ENCODE peak calls at places on chromosomes 2 and 18, in seven cellular contexts. A, C, E, H, F, X and T are unnamed samples. For H3K4me1, the result is how much of the 10 kb centered on the place peaks cover.

GRCh38 chr2:161243312-161243711 is 64.9 kb upstream of the PSMD14 start:
- DNase-seq in H (no peak), X (no peak), C (no peak), A (no peak), E (no peak), F (no peak), T (no peak)

GRCh38 chr2:200795044-200795443 is 16.7 kb upstream of the BZW1 start:
- DNase-seq in A (no peak), X (no peak), F (no peak), C (no peak), E (no peak), H (no peak), T (peak)

GRCh38 chr2:96885432-96886137 is 15.7 kb upstream of the SEMA4C start:
- DNase-seq in A (no peak), C (no peak), F (no peak), E (no peak), X (no peak), H (no peak), T (no peak)

GRCh38 chr2:101577173-101577572 is 102.3 kb upstream of the RFX8 start:
- DNase-seq in X (no peak), F (no peak), A (no peak), E (no peak), C (no peak), H (no peak), T (no peak)

GRCh38 chr2:209619782-209620181 is 151.8 kb upstream of the UNC80 start:
- DNase-seq in E (no peak), C (no peak), F (no peak), X (no peak), H (no peak), A (no peak), T (no peak)

GRCh38 chr18:22709288-22710060 is 223.7 kb upstream of the RBBP8 start:
- DNase-seq in E (no peak), A (no peak), F (no peak), H (no peak), C (no peak), X (peak), T (peak)

GRCh38 chr2:176398783-176399182 is 129.5 kb downstream of the MTX2 start:
- DNase-seq in C (no peak), X (peak), F (no peak), E (no peak), H (no peak), A (no peak), T (peak)

GRCh38 chr2:229071292-229071976 is 199.7 kb downstream of the PID1 start:
- DNase-seq in C (no peak), X (peak), H (no peak), E (no peak), A (no peak), F (no peak), T (no peak)

GRCh38 chr2:29322011-29322410 is 206.8 kb downstream of the CLIP4 start:
- DNase-seq in C (no peak), H (no peak), A (no peak), X (peak), F (no peak), E (no peak), T (peak)

GRCh38 chr2:223563462-223563861 is 38.7 kb downstream of the SCG2 start:
- DNase-seq in X (peak), E (peak), A (no peak), C (no peak), H (no peak), F (no peak), T (no peak)

GRCh38 chr2:101295895-101296294 is 12.6 kb downstream of the RNF149 start:
- DNase-seq in H (no peak), E (no peak), F (no peak), A (no peak), X (peak), C (no peak), T (no peak)

GRCh38 chr2:219689676-219690628 is 62.5 kb downstream of the SLC4A3 start:
- DNase-seq in F (peak), H (no peak), C (no peak), E (peak), A (no peak), X (peak), T (peak)

GRCh38 chr18:48875942-48876511 is 74.7 kb downstream of the SMAD7 start:
- DNase-seq in A (no peak), F (no peak), X (no peak), C (no peak), E (no peak), H (no peak), T (no peak)

GRCh38 chr2:162245737-162246136 is 2.5 kb upstream of the FAP start:
- DNase-seq in H (peak), A (no peak), C (no peak), X (peak), F (no peak), E (peak), T (peak)

GRCh38 chr2:38498039-38498438 is 104.7 kb downstream of the HNRNPLL start:
- DNase-seq in H (no peak), F (no peak), A (no peak), E (no peak), X (no peak), C (no peak), T (peak)

GRCh38 chr2:100799701-100800100 is 20.2 kb upstream of the NPAS2 start:
- DNase-seq in E (no peak), A (no peak), X (no peak), H (no peak), F (no peak), C (no peak), T (no peak)

GRCh38 chr2:186780701-186781316 is 68.2 kb downstream of the ZSWIM2 start:
- DNase-seq in F (no peak), E (peak), X (peak), H (peak), A (no peak), C (no peak), T (peak)

GRCh38 chr2:134682726-134683125 is 36.1 kb downstream of the TMEM163 start:
- DNase-seq in H (no peak), A (no peak), C (no peak), F (no peak), E (no peak), X (peak), T (no peak)

GRCh38 chr2:216787851-216788250 is 72.0 kb downstream of the TNP1 start:
- DNase-seq in F (no peak), H (no peak), E (no peak), C (no peak), X (no peak), A (no peak), T (no peak)

GRCh38 chr2:101151141-101151858 is at the start of gene TBC1D8:
- DNase-seq in F (peak), X (peak), C (peak), A (peak), E (peak), H (no peak), T (peak)

GRCh38 chr2:239803764-239804111 is 221.4 kb downstream of the NDUFA10 start:
- DNase-seq in A (no peak), C (no peak), H (no peak), F (no peak), X (no peak), E (no peak), T (no peak)

GRCh38 chr18:46721331-46721730 is 35.5 kb downstream of the ST8SIA5 start:
- DNase-seq in C (no peak), A (no peak), X (no peak), F (no peak), H (no peak), E (no peak), T (no peak)

GRCh38 chr2:32375228-32375892 is 18.5 kb downstream of the BIRC6 start:
- DNase-seq in A (no peak), C (no peak), E (no peak), F (no peak), H (no peak), X (no peak), T (no peak)

GRCh38 chr2:106143495-106144215 is 50.4 kb downstream of the UXS1 start:
- DNase-seq in F (no peak), H (peak), E (peak), C (no peak), A (no peak), X (no peak), T (no peak)

GRCh38 chr2:106147665-106148064 is 46.4 kb downstream of the UXS1 start:
- DNase-seq in C (no peak), E (no peak), H (no peak), F (no peak), X (no peak), A (no peak), T (no peak)

GRCh38 chr2:106147159-106147558 is 46.9 kb downstream of the UXS1 start:
- DNase-seq in A (no peak), F (no peak), E (peak), C (no peak), X (peak), H (no peak), T (no peak)

GRCh38 chr2:106142683-106143082 is 51.4 kb downstream of the UXS1 start:
- DNase-seq in H (no peak), C (no peak), E (peak), F (no peak), A (no peak), X (no peak), T (no peak)

GRCh38 chr2:106144621-106145331 is 49.3 kb downstream of the UXS1 start:
- DNase-seq in H (no peak), A (peak), C (peak), F (no peak), X (no peak), E (no peak), T (no peak)
- H3K27ac ChIP-seq in H (no peak), A (no peak), C (peak), F (no peak), X (peak), E (no peak), T (no peak)

DNA sequence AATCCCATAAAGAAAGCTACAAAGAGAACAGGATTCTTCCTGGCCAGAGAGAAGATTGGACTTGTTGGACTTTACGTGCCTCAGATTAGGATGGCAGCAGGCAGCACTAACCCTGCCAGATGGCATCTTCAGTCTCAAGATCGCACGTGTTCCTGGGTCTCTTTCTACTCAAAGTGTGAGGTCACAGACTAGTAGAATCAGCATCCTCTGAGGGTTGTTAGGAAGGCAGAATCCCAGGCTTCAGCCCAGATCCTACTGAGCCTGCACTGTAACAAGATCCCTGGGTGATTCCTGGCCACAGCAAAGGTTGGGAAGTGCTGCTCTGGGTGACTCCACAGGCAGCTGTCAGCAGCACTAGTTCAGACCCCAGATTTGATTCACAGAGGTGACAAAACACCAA is 39.4 kb downstream of the EPAS1 start:
- DNase-seq in F (no peak), H (no peak), X (peak), A (no peak), C (no peak), E (no peak), T (no peak)
- H3K4me1 ChIP-seq in F (half or more), H (under half), X (under half), A (under half), C (under half), E (half or more), T (under half)

DNA sequence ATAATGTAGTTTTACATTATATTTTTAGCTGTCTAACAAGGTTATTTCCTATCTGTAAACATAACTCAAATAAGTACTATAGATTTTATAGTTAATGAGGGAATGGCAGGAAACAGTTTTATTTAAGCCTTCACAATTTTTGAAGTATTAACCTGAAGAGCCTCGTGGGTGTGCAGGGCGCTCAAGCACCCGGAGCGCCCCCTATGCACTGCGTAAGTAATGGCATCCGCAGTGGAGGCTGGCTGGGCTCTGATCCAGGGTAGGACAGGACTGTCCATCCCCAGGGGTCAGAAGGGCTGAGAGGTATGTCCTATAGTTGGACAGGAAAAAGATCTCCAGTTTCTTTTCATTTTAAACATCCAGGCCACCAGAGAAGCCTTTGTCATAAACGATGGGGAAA is 8.2 kb upstream of the GBX2 start:
- DNase-seq in H (no peak), X (no peak), C (no peak), F (no peak), E (no peak), A (no peak), T (peak)
- H3K27ac ChIP-seq in H (no peak), X (no peak), C (no peak), F (no peak), E (no peak), A (no peak), T (no peak)

DNA sequence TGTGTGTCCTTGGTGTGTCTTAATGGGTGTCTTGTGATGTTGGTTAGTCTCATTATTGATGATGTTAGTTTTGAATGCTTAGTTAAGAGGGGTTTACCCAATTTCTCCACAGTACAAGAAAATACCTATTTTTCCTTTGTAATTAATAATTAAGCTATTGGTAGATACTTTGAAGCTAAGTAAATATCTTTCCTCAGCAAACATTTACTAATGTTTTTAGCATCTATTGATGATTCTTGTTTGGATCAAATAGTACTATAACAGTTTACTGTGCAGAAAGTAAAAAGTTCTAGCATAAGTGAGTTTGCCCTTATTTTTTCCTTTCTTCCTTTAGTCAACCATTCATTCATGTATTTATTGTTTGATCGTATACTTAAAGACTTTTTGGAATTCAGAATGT is 19.1 kb downstream of the MAP3K20 start:
- DNase-seq in X (no peak), F (no peak), H (no peak), A (no peak), E (no peak), C (no peak), T (no peak)
- H3K4me1 ChIP-seq in X (under half), F (under half), H (under half), A (under half), E (under half), C (under half), T (under half)